ENCODE peak calls at places on chromosomes 13 and 19, in four cellular contexts. W is CD8-positive, alpha-beta T cell; A is adrenal gland; E is ovary. N is an unnamed sample.

GRCh38 chr13:50730496-50731171 is 112.9 kb downstream of the DLEU7 start:
- DNase-seq in E (no peak), W (no peak), A (no peak), N (no peak)

GRCh38 chr19:4430760-4431159 is 26.8 kb downstream of the UBXN6 start:
- DNase-seq in W (no peak), E (no peak), A (peak; percentile 40), N (no peak)

GRCh38 chr19:53927745-53928144 is 18.7 kb downstream of the CACNG7 start:
- DNase-seq in A (peak; percentile 35), W (peak; percentile 43), E (no peak), N (no peak)

GRCh38 chr19:4256563-4256962 is 9.7 kb downstream of the YJU2 start:
- DNase-seq in W (no peak), E (no peak), A (no peak), N (no peak)

GRCh38 chr19:35544110-35544802 is 1.2 kb upstream of the TMEM147 start:
- DNase-seq in W (no peak), A (no peak), E (no peak), N (no peak)

GRCh38 chr19:53545271-53546065 is 7.5 kb downstream of the ZNF331 start:
- DNase-seq in W (no peak), E (no peak), A (no peak), N (peak; percentile 82)

GRCh38 chr13:81326913-81327312 is 986.0 kb upstream of the SPRY2 start:
- DNase-seq in W (no peak), A (no peak), E (no peak), N (no peak)

GRCh38 chr19:18776288-18776594 is 14.9 kb downstream of the COMP start:
- DNase-seq in E (no peak), W (no peak), A (peak; percentile 31), N (no peak)

GRCh38 chr19:7657047-7657779 is 11.6 kb upstream of the RETN start:
- DNase-seq in A (no peak), E (no peak), W (no peak), N (no peak)

GRCh38 chr19:2532252-2533071 is 56.5 kb downstream of the GADD45B start:
- DNase-seq in A (peak; percentile 25), E (no peak), W (no peak), N (no peak)

GRCh38 chr19:4518345-4519171 is at the start of gene PLIN4:
- DNase-seq in W (no peak), A (no peak), E (peak; percentile 94), N (no peak)

GRCh38 chr19:55676384-55676783 is 1.4 kb downstream of the EPN1 start:
- DNase-seq in A (no peak), W (no peak), E (no peak), N (no peak)

GRCh38 chr19:49764341-49764740 is 1.2 kb upstream of the TSKS start:
- DNase-seq in E (no peak), W (no peak), A (no peak), N (no peak)

GRCh38 chr19:46656541-46656940 is 4.4 kb downstream of the DACT3 start:
- DNase-seq in A (no peak), E (no peak), W (no peak), N (no peak)

GRCh38 chr13:30654430-30654829 is 36.7 kb downstream of the USPL1 start:
- DNase-seq in E (no peak), W (no peak), A (no peak), N (no peak)

GRCh38 chr19:28208745-28209144 is 1004.2 kb downstream of the UQCRFS1 start:
- DNase-seq in W (no peak), A (no peak), E (no peak), N (no peak)

GRCh38 chr19:6481541-6482342 is at the start of gene DENND1C:
- DNase-seq in E (no peak), W (peak; percentile 61), A (peak; percentile 59), N (no peak)

GRCh38 chr19:8926341-8926740 is 83.9 kb downstream of the MUC16 start:
- DNase-seq in E (no peak), A (no peak), W (no peak), N (no peak)

GRCh38 chr13:20799726-20800416 is 26.1 kb upstream of the EEF1AKMT1 start:
- DNase-seq in E (no peak), A (no peak), W (no peak), N (no peak)

GRCh38 chr13:109781384-109782065 is 4.9 kb downstream of the IRS2 start:
- DNase-seq in E (peak; percentile 72), W (no peak), A (peak; percentile 91), N (no peak)

GRCh38 chr13:45185286-45185685 is 15.6 kb downstream of the KCTD4 start:
- DNase-seq in E (no peak), W (no peak), A (no peak), N (no peak)

GRCh38 chr13:28059214-28059613 is 41.2 kb downstream of the FLT3 start:
- DNase-seq in W (peak; percentile 37), A (peak; percentile 42), E (no peak), N (no peak)

GRCh38 chr19:50839712-50840655 is 6.6 kb upstream of the KLK15 start:
- DNase-seq in A (no peak), E (no peak), W (no peak), N (no peak)

GRCh38 chr13:33206425-33206824 is 79.1 kb downstream of the STARD13 start:
- DNase-seq in W (no peak), A (no peak), E (no peak), N (no peak)

GRCh38 chr19:52492991-52493470 is 34.4 kb upstream of the ZNF808 start:
- DNase-seq in W (no peak), A (no peak), E (no peak), N (no peak)

GRCh38 chr19:48659768-48660167 is 13.0 kb downstream of the NTN5 start:
- DNase-seq in W (no peak), E (no peak), A (peak; percentile 59), N (no peak)

GRCh38 chr13:111153977-111154332 is 38.8 kb downstream of the ARHGEF7 start:
- DNase-seq in A (peak; percentile 60), E (no peak), W (peak; percentile 60), N (no peak)

GRCh38 chr19:41993612-41994483 is at the start of gene ATP1A3:
- DNase-seq in A (peak; percentile 42), W (peak; percentile 64), E (no peak), N (no peak)

GRCh38 chr19:38441660-38442348 is 8.3 kb downstream of the RYR1 start:
- DNase-seq in A (no peak), W (no peak), E (no peak), N (no peak)

GRCh38 chr19:52270266-52270885 is 989 bp downstream of the ZNF766 start:
- DNase-seq in W (peak; percentile 11), A (peak; percentile 10), E (no peak), N (no peak)

GRCh38 chr19:38045554-38046253 is 138.7 kb downstream of the SIPA1L3 start:
- DNase-seq in A (no peak), W (no peak), E (no peak), N (no peak)

GRCh38 chr19:13262450-13262849 is 112.2 kb downstream of the IER2 start:
- DNase-seq in E (no peak), W (no peak), A (peak; percentile 5), N (no peak)

GRCh38 chr13:85108356-85108755 is 690.9 kb downstream of the SLITRK6 start:
- DNase-seq in A (no peak), E (no peak), W (no peak), N (no peak)

GRCh38 chr19:38676023-38676877 is 28.8 kb downstream of the ACTN4 start:
- DNase-seq in A (no peak), W (no peak), E (no peak), N (no peak)

GRCh38 chr13:114319441-114319871 is 5.2 kb downstream of the CHAMP1 start:
- DNase-seq in E (no peak), A (no peak), W (no peak), N (no peak)

DNA sequence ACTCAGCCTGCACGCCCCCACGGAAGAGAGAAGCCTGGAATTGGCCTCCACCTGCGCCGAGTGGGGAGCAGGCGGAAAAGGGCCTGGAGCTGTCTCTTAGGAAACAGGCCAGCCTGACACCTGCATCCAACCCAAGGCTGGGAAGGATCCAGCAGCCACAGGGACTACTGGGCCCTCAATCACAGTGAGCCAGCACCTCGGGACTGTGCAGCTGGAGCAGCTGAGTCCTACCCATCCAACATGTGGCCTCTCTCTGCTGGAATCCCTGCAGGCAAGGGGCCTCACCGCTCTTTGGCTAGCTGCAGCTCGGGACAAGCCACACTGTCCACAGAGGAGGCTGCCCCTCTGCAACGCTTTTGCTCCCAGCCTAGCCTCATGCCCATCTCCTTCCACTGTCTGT is 8.3 kb upstream of the EPHX3 start:
- DNase-seq in A (no peak), W (no peak), E (no peak), N (no peak)
- H3K36me3 ChIP-seq in A (peaks cover 83% of the 10 kb centered on the region), W (peaks cover 48% of the 10 kb centered on the region), E (no peaks in the 10 kb centered on the region), N (peaks cover 80% of the 10 kb centered on the region)

DNA sequence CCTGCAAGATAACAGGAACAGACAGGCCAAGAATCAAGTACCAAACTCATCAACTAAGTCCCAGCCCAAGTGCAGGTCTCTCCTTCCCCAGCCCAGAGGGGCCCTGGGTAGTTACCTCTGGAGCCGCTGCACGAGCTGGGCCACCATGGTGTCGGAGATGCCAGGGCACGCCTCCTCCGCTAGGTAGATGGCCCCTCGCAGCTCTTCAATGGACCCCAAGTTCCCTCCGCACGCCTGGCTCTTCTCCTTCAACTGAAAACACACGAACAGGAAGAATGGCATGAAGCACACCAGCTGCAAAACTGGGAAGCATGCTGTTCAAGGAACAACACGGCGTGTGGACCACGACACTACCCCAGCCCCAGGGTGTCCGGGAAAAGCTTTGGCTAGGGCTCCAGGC is 119.9 kb downstream of the STK24 start:
- DNase-seq in A (no peak), E (no peak), W (no peak), N (peak; percentile 35)
- H3K4me1 ChIP-seq in A (peaks cover 6% of the 10 kb centered on the region), E (peaks cover 8% of the 10 kb centered on the region), W (no peaks in the 10 kb centered on the region), N (no peaks in the 10 kb centered on the region)

GRCh38 chr13:77698211-77699058 is 948 bp downstream of the SLAIN1 start:
- DNase-seq in W (peak; percentile 49), A (peak; percentile 52), E (peak; percentile 12), N (no peak)
- H3K4me3 ChIP-seq in W (peak overlapping the region; percentile 73), A (peak overlapping the region; percentile 56), E (peak overlapping the region; percentile 52), N (peak overlapping the region; percentile 39)

GRCh38 chr13:112859817-112860190 is 109.2 kb upstream of the MCF2L start:
- DNase-seq in W (no peak), E (no peak), A (peak; percentile 89), N (no peak)

GRCh38 chr13:112859128-112859816 is 109.7 kb upstream of the MCF2L start:
- DNase-seq in E (no peak), A (no peak), W (no peak), N (no peak)

GRCh38 chr13:112857914-112858490 is 111.0 kb upstream of the MCF2L start:
- DNase-seq in E (no peak), A (no peak), W (no peak), N (no peak)

GRCh38 chr13:112867301-112867711 is 101.7 kb upstream of the MCF2L start:
- DNase-seq in W (no peak), E (no peak), A (no peak), N (no peak)

DNA sequence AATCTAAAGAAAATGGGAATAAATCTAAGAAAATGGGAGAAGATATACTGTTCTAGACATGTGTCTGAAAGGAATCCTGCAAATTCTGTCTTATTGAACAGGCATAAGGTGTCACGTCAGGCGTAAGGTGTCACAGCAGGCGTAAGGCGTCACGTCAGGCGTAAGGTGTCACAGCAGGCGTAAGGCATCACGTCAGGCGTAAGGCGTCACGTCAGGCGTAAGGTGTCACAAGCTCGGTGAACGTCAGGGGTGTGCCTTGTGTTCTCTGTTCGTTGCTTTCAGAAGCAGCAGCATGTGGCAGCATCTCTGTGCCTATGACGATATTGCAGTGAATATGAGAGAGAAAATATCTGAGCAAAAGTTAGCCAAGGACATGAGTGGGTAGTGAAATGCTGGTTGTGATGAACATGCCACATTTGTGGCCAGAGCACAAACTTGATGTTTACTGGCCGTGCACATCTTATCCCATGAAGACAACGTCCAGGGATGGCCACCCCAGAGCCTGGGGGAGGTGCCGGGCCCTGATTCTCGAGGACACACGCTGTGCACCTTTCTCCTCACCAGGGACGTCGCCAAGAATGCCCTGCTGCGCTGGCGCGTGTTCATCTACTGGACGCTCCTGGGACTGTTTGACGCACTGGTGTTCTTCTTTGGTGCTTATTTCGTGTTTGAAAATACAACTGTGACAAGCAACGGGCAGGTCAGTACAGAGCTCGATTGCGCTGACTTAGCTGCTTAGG is 107.0 kb upstream of the MCF2L start:
- DNase-seq in E (no peak), A (no peak), W (no peak), N (no peak)
- H3K36me3 ChIP-seq in E (no peaks in the 10 kb centered on the region), A (peaks cover 31% of the 10 kb centered on the region), W (no peaks in the 10 kb centered on the region), N (peaks cover 2% of the 10 kb centered on the region)

N was measured in RWPE2.